ENCODE peak calls at places on chromosomes 6 and 20, in four cellular contexts. One of them, this sample, is unnamed.

GRCh38 chr20:20065366-20065765 is 13.0 kb downstream of the CFAP61 start:
- DNase-seq in activated CD4-positive, alpha-beta T cell treated with anti-CD3 and anti-CD28 coated beads, Interleukin-2, amount 50 U/mL, for 1 hour: no peak
- DNase-seq in CD4-positive, alpha-beta T cell: no peak
- DNase-seq in SW 1271: no peak
- DNase-seq in this sample: no peak

GRCh38 chr20:24783631-24784492 is 165.2 kb upstream of the CST7 start:
- DNase-seq in SW 1271: no peak
- DNase-seq in activated CD4-positive, alpha-beta T cell treated with anti-CD3 and anti-CD28 coated beads, Interleukin-2, amount 50 U/mL, for 1 hour: no peak
- DNase-seq in CD4-positive, alpha-beta T cell: no peak
- DNase-seq in this sample: no peak

GRCh38 chr6:33192105-33192646 is at the start of gene COL11A2:
- DNase-seq in CD4-positive, alpha-beta T cell: no peak
- DNase-seq in activated CD4-positive, alpha-beta T cell treated with anti-CD3 and anti-CD28 coated beads, Interleukin-2, amount 50 U/mL, for 1 hour: no peak
- DNase-seq in SW 1271: no peak
- DNase-seq in this sample: no peak

GRCh38 chr6:129801909-129802308 is 59.2 kb downstream of the TMEM244 start:
- DNase-seq in CD4-positive, alpha-beta T cell: no peak
- DNase-seq in SW 1271: no peak
- DNase-seq in activated CD4-positive, alpha-beta T cell treated with anti-CD3 and anti-CD28 coated beads, Interleukin-2, amount 50 U/mL, for 1 hour: no peak
- DNase-seq in this sample: no peak

GRCh38 chr20:39676857-39677351 is 714.8 kb downstream of the DHX35 start:
- DNase-seq in activated CD4-positive, alpha-beta T cell treated with anti-CD3 and anti-CD28 coated beads, Interleukin-2, amount 50 U/mL, for 1 hour: no peak
- DNase-seq in SW 1271: peak; percentile 39
- DNase-seq in CD4-positive, alpha-beta T cell: no peak
- DNase-seq in this sample: no peak

GRCh38 chr20:17225891-17226409 is 890 bp upstream of the PCSK2 start:
- DNase-seq in SW 1271: no peak
- DNase-seq in CD4-positive, alpha-beta T cell: no peak
- DNase-seq in activated CD4-positive, alpha-beta T cell treated with anti-CD3 and anti-CD28 coated beads, Interleukin-2, amount 50 U/mL, for 1 hour: no peak
- DNase-seq in this sample: no peak

GRCh38 chr20:5569021-5569420 is 181.2 kb upstream of the SHLD1 start:
- DNase-seq in SW 1271: peak; percentile 71
- DNase-seq in CD4-positive, alpha-beta T cell: peak; percentile 45
- DNase-seq in activated CD4-positive, alpha-beta T cell treated with anti-CD3 and anti-CD28 coated beads, Interleukin-2, amount 50 U/mL, for 1 hour: peak; percentile 42
- DNase-seq in this sample: peak; percentile 54

GRCh38 chr6:111805511-111806181 is 67.6 kb downstream of the FYN start:
- DNase-seq in CD4-positive, alpha-beta T cell: no peak
- DNase-seq in SW 1271: no peak
- DNase-seq in activated CD4-positive, alpha-beta T cell treated with anti-CD3 and anti-CD28 coated beads, Interleukin-2, amount 50 U/mL, for 1 hour: no peak
- DNase-seq in this sample: no peak

GRCh38 chr6:24689964-24690363 is 23.1 kb downstream of the ACOT13 start:
- DNase-seq in CD4-positive, alpha-beta T cell: no peak
- DNase-seq in SW 1271: no peak
- DNase-seq in activated CD4-positive, alpha-beta T cell treated with anti-CD3 and anti-CD28 coated beads, Interleukin-2, amount 50 U/mL, for 1 hour: no peak
- DNase-seq in this sample: no peak

GRCh38 chr6:37496951-37497885 is 2.5 kb downstream of the CCDC167 start:
- DNase-seq in activated CD4-positive, alpha-beta T cell treated with anti-CD3 and anti-CD28 coated beads, Interleukin-2, amount 50 U/mL, for 1 hour: no peak
- DNase-seq in SW 1271: no peak
- DNase-seq in CD4-positive, alpha-beta T cell: no peak
- DNase-seq in this sample: no peak

GRCh38 chr6:12818324-12818723 is 101.8 kb downstream of the PHACTR1 start:
- DNase-seq in CD4-positive, alpha-beta T cell: no peak
- DNase-seq in activated CD4-positive, alpha-beta T cell treated with anti-CD3 and anti-CD28 coated beads, Interleukin-2, amount 50 U/mL, for 1 hour: no peak
- DNase-seq in SW 1271: no peak
- DNase-seq in this sample: no peak

GRCh38 chr6:138655828-138656227 is 117.7 kb upstream of the CCDC28A start:
- DNase-seq in CD4-positive, alpha-beta T cell: no peak
- DNase-seq in SW 1271: no peak
- DNase-seq in activated CD4-positive, alpha-beta T cell treated with anti-CD3 and anti-CD28 coated beads, Interleukin-2, amount 50 U/mL, for 1 hour: no peak
- DNase-seq in this sample: no peak

GRCh38 chr6:11911535-11911934 is 100.6 kb upstream of the HIVEP1 start:
- DNase-seq in activated CD4-positive, alpha-beta T cell treated with anti-CD3 and anti-CD28 coated beads, Interleukin-2, amount 50 U/mL, for 1 hour: no peak
- DNase-seq in CD4-positive, alpha-beta T cell: no peak
- DNase-seq in SW 1271: no peak
- DNase-seq in this sample: no peak

GRCh38 chr20:60900581-60900980 is 351.5 kb upstream of the CDH4 start:
- DNase-seq in SW 1271: no peak
- DNase-seq in CD4-positive, alpha-beta T cell: no peak
- DNase-seq in activated CD4-positive, alpha-beta T cell treated with anti-CD3 and anti-CD28 coated beads, Interleukin-2, amount 50 U/mL, for 1 hour: no peak
- DNase-seq in this sample: no peak

GRCh38 chr6:53264915-53265615 is 83.7 kb downstream of the ELOVL5 start:
- DNase-seq in SW 1271: no peak
- DNase-seq in CD4-positive, alpha-beta T cell: no peak
- DNase-seq in activated CD4-positive, alpha-beta T cell treated with anti-CD3 and anti-CD28 coated beads, Interleukin-2, amount 50 U/mL, for 1 hour: no peak
- DNase-seq in this sample: no peak

GRCh38 chr6:75849329-75850025 is 100.4 kb downstream of the MYO6 start:
- DNase-seq in SW 1271: no peak
- DNase-seq in CD4-positive, alpha-beta T cell: no peak
- DNase-seq in activated CD4-positive, alpha-beta T cell treated with anti-CD3 and anti-CD28 coated beads, Interleukin-2, amount 50 U/mL, for 1 hour: no peak
- DNase-seq in this sample: no peak

GRCh38 chr6:26271640-26272090 is 93.3 kb upstream of the BTN3A2 start:
- DNase-seq in CD4-positive, alpha-beta T cell: no peak
- DNase-seq in activated CD4-positive, alpha-beta T cell treated with anti-CD3 and anti-CD28 coated beads, Interleukin-2, amount 50 U/mL, for 1 hour: no peak
- DNase-seq in SW 1271: no peak
- DNase-seq in this sample: no peak

GRCh38 chr6:45514454-45514853 is 136.7 kb upstream of the SUPT3H start:
- DNase-seq in activated CD4-positive, alpha-beta T cell treated with anti-CD3 and anti-CD28 coated beads, Interleukin-2, amount 50 U/mL, for 1 hour: no peak
- DNase-seq in SW 1271: no peak
- DNase-seq in CD4-positive, alpha-beta T cell: no peak
- DNase-seq in this sample: no peak

GRCh38 chr20:21289651-21290050 is 13.5 kb upstream of the XRN2 start:
- DNase-seq in CD4-positive, alpha-beta T cell: no peak
- DNase-seq in activated CD4-positive, alpha-beta T cell treated with anti-CD3 and anti-CD28 coated beads, Interleukin-2, amount 50 U/mL, for 1 hour: no peak
- DNase-seq in SW 1271: no peak
- DNase-seq in this sample: no peak

GRCh38 chr6:164069352-164070022 is 655.0 kb downstream of the QKI start:
- DNase-seq in activated CD4-positive, alpha-beta T cell treated with anti-CD3 and anti-CD28 coated beads, Interleukin-2, amount 50 U/mL, for 1 hour: no peak
- DNase-seq in CD4-positive, alpha-beta T cell: no peak
- DNase-seq in SW 1271: no peak
- DNase-seq in this sample: no peak

GRCh38 chr6:18703546-18703945 is 316.4 kb downstream of the RNF144B start:
- DNase-seq in activated CD4-positive, alpha-beta T cell treated with anti-CD3 and anti-CD28 coated beads, Interleukin-2, amount 50 U/mL, for 1 hour: no peak
- DNase-seq in SW 1271: no peak
- DNase-seq in CD4-positive, alpha-beta T cell: no peak
- DNase-seq in this sample: no peak

GRCh38 chr6:159959165-159959975 is 9.5 kb upstream of the IGF2R start:
- DNase-seq in activated CD4-positive, alpha-beta T cell treated with anti-CD3 and anti-CD28 coated beads, Interleukin-2, amount 50 U/mL, for 1 hour: no peak
- DNase-seq in CD4-positive, alpha-beta T cell: no peak
- DNase-seq in SW 1271: no peak
- DNase-seq in this sample: no peak

GRCh38 chr20:7232796-7233195 is 465.3 kb downstream of the BMP2 start:
- DNase-seq in CD4-positive, alpha-beta T cell: no peak
- DNase-seq in SW 1271: no peak
- DNase-seq in activated CD4-positive, alpha-beta T cell treated with anti-CD3 and anti-CD28 coated beads, Interleukin-2, amount 50 U/mL, for 1 hour: no peak
- DNase-seq in this sample: no peak

GRCh38 chr20:59824711-59825562 is 108.5 kb downstream of the SYCP2 start:
- DNase-seq in CD4-positive, alpha-beta T cell: no peak
- DNase-seq in SW 1271: no peak
- DNase-seq in activated CD4-positive, alpha-beta T cell treated with anti-CD3 and anti-CD28 coated beads, Interleukin-2, amount 50 U/mL, for 1 hour: no peak
- DNase-seq in this sample: no peak

GRCh38 chr6:52286798-52287432 is 2.4 kb upstream of the MCM3 start:
- DNase-seq in CD4-positive, alpha-beta T cell: peak; percentile 53
- DNase-seq in SW 1271: peak; percentile 61
- DNase-seq in activated CD4-positive, alpha-beta T cell treated with anti-CD3 and anti-CD28 coated beads, Interleukin-2, amount 50 U/mL, for 1 hour: peak; percentile 55
- DNase-seq in this sample: peak; percentile 63

GRCh38 chr6:105591053-105591452 is 188.2 kb upstream of the PREP start:
- DNase-seq in SW 1271: peak; percentile 44
- DNase-seq in CD4-positive, alpha-beta T cell: no peak
- DNase-seq in activated CD4-positive, alpha-beta T cell treated with anti-CD3 and anti-CD28 coated beads, Interleukin-2, amount 50 U/mL, for 1 hour: no peak
- DNase-seq in this sample: no peak

GRCh38 chr20:35232575-35232974 is 6.1 kb downstream of the MMP24 start:
- DNase-seq in activated CD4-positive, alpha-beta T cell treated with anti-CD3 and anti-CD28 coated beads, Interleukin-2, amount 50 U/mL, for 1 hour: no peak
- DNase-seq in SW 1271: no peak
- DNase-seq in CD4-positive, alpha-beta T cell: no peak
- DNase-seq in this sample: no peak

GRCh38 chr6:155493694-155494143 is 38.1 kb upstream of the NOX3 start:
- DNase-seq in SW 1271: peak; percentile 96
- DNase-seq in activated CD4-positive, alpha-beta T cell treated with anti-CD3 and anti-CD28 coated beads, Interleukin-2, amount 50 U/mL, for 1 hour: no peak
- DNase-seq in CD4-positive, alpha-beta T cell: no peak
- DNase-seq in this sample: no peak

GRCh38 chr20:682123-682522 is 6.5 kb upstream of the SCRT2 start:
- DNase-seq in CD4-positive, alpha-beta T cell: no peak
- DNase-seq in activated CD4-positive, alpha-beta T cell treated with anti-CD3 and anti-CD28 coated beads, Interleukin-2, amount 50 U/mL, for 1 hour: no peak
- DNase-seq in SW 1271: no peak
- DNase-seq in this sample: no peak